ENCODE peak calls at places on chromosomes 6 and 20, in four cellular contexts. B is AG04450; T is effector memory CD4-positive, alpha-beta T cell; W is fibroblast of lung. F is an unnamed sample. For H3K9me3, the result is how much of the 10 kb centered on the place peaks cover.

GRCh38 chr20:10536531-10536930 is 101.4 kb downstream of the SLX4IP start:
- DNase-seq in T (no peak), W (peak), B (no peak), F (no peak)

GRCh38 chr6:26420607-26421235 is 18.6 kb downstream of the BTN3A1 start:
- DNase-seq in B (no peak), T (peak), W (peak), F (no peak)

GRCh38 chr20:14445902-14446301 is 108.5 kb upstream of the FLRT3 start:
- DNase-seq in W (no peak), T (no peak), B (no peak), F (no peak)

GRCh38 chr20:52340036-52340634 is 148.6 kb upstream of the ZFP64 start:
- DNase-seq in T (no peak), B (no peak), W (no peak), F (no peak)

GRCh38 chr6:112910256-112910655 is 563.1 kb downstream of the RFPL4B start:
- DNase-seq in W (peak), T (no peak), B (no peak), F (no peak)

GRCh38 chr6:37851997-37852524 is 32.5 kb downstream of the ZFAND3 start:
- DNase-seq in B (no peak), T (no peak), W (no peak), F (no peak)

GRCh38 chr20:61861054-61861841 is 204.4 kb downstream of the TAF4 start:
- DNase-seq in T (no peak), B (no peak), W (peak), F (no peak)

GRCh38 chr6:112941613-112942012 is 594.5 kb downstream of the RFPL4B start:
- DNase-seq in B (no peak), W (no peak), T (no peak), F (no peak)

GRCh38 chr6:33886673-33887144 is 82.9 kb upstream of the MLN start:
- DNase-seq in T (no peak), B (peak), W (peak), F (no peak)

GRCh38 chr6:43290905-43291355 is 7.1 kb upstream of the SLC22A7 start:
- DNase-seq in B (no peak), T (no peak), W (no peak), F (no peak)

GRCh38 chr6:99612551-99613397 is 6.1 kb downstream of the PRDM13 start:
- DNase-seq in B (no peak), W (no peak), T (no peak), F (no peak)

GRCh38 chr20:50280851-50281655 is 90.4 kb downstream of the CEBPB start:
- DNase-seq in T (no peak), B (no peak), W (no peak), F (no peak)

GRCh38 chr6:168157272-168158007 is 78.4 kb upstream of the FRMD1 start:
- DNase-seq in T (no peak), B (peak), W (peak), F (no peak)

GRCh38 chr6:170179925-170180324 is 111.0 kb downstream of the DLL1 start:
- DNase-seq in T (no peak), B (no peak), W (no peak), F (no peak)

GRCh38 chr6:130749402-130749801 is 77.8 kb upstream of the SMLR1 start:
- DNase-seq in W (no peak), T (no peak), B (no peak), F (no peak)

GRCh38 chr6:88704980-88705379 is 258.4 kb downstream of the RNGTT start:
- DNase-seq in T (no peak), B (no peak), W (peak), F (no peak)

GRCh38 chr6:141677598-141678211 is 455.0 kb upstream of the GJE1 start:
- DNase-seq in W (peak), B (no peak), T (no peak), F (no peak)

GRCh38 chr6:97669191-97669651 is 386.2 kb upstream of the MMS22L start:
- DNase-seq in B (no peak), W (peak), T (no peak), F (peak)

GRCh38 chr6:155248021-155249001 is 15.5 kb upstream of the CLDN20 start:
- DNase-seq in W (peak), B (peak), T (no peak), F (no peak)

GRCh38 chr6:131862486-131862885 is 54.7 kb downstream of the ENPP1 start:
- DNase-seq in T (no peak), W (no peak), B (no peak), F (no peak)

GRCh38 chr20:50304883-50305635 is 114.4 kb downstream of the CEBPB start:
- DNase-seq in B (peak), T (no peak), W (peak), F (peak)

GRCh38 chr6:37575221-37575620 is 75.5 kb upstream of the CCDC167 start:
- DNase-seq in T (no peak), B (no peak), W (no peak), F (no peak)

GRCh38 chr20:60361761-60362410 is 403.7 kb downstream of the CDH26 start:
- DNase-seq in B (no peak), W (no peak), T (no peak), F (no peak)

GRCh38 chr6:134171517-134171916 is 119.1 kb upstream of the SLC2A12 start:
- DNase-seq in B (no peak), T (no peak), W (no peak), F (no peak)

GRCh38 chr20:47907031-47907670 is 121.9 kb upstream of the SULF2 start:
- DNase-seq in T (no peak), W (no peak), B (no peak), F (no peak)

GRCh38 chr6:114718716-114719270 is 376.0 kb upstream of the HS3ST5 start:
- DNase-seq in T (no peak), B (no peak), W (no peak), F (no peak)

GRCh38 chr6:113172531-113172966 is 684.6 kb upstream of the MARCKS start:
- DNase-seq in W (peak), T (no peak), B (no peak), F (no peak)

GRCh38 chr6:2132416-2132815 is 113.0 kb downstream of the GMDS start:
- DNase-seq in B (no peak), T (no peak), W (peak), F (no peak)

GRCh38 chr6:57257911-57258541 is 35.9 kb upstream of the RAB23 start:
- DNase-seq in W (peak), B (peak), T (no peak), F (no peak)

GRCh38 chr20:59515013-59515905 is 89.1 kb upstream of the PHACTR3 start:
- DNase-seq in T (no peak), B (no peak), W (peak), F (no peak)

GRCh38 chr6:120363429-120363828 is 970.9 kb downstream of the TBC1D32 start:
- DNase-seq in W (peak), B (no peak), T (no peak), F (no peak)

GRCh38 chr6:155100087-155100486 is 105.0 kb downstream of the TIAM2 start:
- DNase-seq in W (peak), B (no peak), T (no peak), F (no peak)

GRCh38 chr20:64232794-64233193 is 22.8 kb upstream of the PCMTD2 start:
- DNase-seq in B (no peak), W (no peak), T (no peak), F (no peak)

GRCh38 chr6:1263039-1263849 is 48.7 kb upstream of the FOXQ1 start:
- DNase-seq in W (peak), T (no peak), B (no peak), F (no peak)

GRCh38 chr20:37714973-37715657 is 21.3 kb downstream of the CTNNBL1 start:
- DNase-seq in W (peak), T (no peak), B (no peak), F (no peak)

GRCh38 chr20:63682384-63683139 is 13.9 kb upstream of the TNFRSF6B start:
- DNase-seq in B (peak), T (no peak), W (peak), F (peak)

GRCh38 chr6:164753517-164753916 is 555.9 kb downstream of the C6orf118 start:
- DNase-seq in W (peak), T (no peak), B (no peak), F (no peak)

GRCh38 chr20:49277786-49278035 is 146 bp downstream of the ZNFX1 start:
- DNase-seq in W (no peak), B (no peak), T (no peak), F (no peak)
- H3K9me3 ChIP-seq in W (under half), B (under half), T (under half), F (under half)

DNA sequence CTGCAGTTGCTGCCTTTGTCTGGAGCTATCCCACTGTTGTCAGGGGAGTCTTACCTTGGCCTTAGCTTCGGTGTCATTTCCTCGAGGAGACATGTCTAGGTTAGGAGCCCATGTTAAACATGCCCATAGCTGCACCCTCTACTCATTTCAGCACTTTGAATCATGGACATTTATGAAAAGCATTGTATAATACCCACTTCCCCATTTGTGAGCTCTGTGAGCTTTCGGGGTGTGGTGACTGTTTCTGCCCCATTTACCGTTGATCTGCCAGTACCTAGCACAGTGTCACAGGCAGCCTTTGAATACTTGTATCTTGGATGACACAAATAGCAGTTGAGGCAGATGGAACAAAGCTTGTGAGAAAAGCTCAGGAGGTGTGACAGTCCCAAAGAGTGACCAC is 41.8 kb downstream of the JARID2 start:
- DNase-seq in T (no peak), B (no peak), W (no peak), F (no peak)
- H3K27ac ChIP-seq in T (no peak), B (no peak), W (no peak), F (no peak)

DNA sequence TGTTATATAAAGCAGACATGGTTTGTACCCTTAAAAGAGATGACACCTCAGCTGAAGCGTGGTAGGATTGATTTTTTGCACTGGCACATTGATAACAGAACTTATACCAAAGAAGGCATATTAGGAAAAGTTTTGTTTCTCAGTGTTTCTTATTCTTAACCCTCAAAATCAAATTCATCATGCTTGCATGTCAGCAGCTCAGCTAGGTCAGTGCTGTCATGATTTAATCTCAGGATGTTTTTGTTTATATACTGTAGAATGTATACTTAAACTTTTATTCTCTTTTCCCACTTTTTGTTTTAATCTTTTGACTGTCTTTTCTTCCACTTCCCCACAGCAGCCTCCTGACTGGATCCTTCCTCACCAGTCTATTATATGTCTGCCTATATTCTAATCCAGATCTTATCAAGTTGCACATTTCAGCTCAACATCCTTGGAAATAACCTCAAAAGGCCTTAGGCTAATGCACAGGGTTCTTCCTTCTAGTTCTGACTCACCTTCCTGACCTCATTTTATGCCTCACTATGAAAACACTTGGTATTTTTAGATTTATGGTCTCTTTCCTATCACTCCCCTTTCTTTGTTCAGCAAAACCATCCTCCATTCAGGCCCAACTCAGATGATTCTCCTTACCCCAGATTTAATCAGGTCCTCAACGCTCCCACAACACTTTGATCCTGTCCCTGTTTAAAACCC is 7.1 kb downstream of the HEBP2 start:
- DNase-seq in W (peak), T (no peak), B (no peak), F (no peak)
- H3K9me3 ChIP-seq in W (under half), T (under half), B (under half), F (under half)

GRCh38 chr20:378961-379336 is 1.6 kb upstream of the TRIB3 start:
- DNase-seq in T (no peak), W (no peak), B (no peak), F (no peak)
- H3K27ac ChIP-seq in T (no peak), W (no peak), B (no peak), F (no peak)

GRCh38 chr20:55953201-55953600 is 52.1 kb downstream of the CBLN4 start:
- DNase-seq in B (no peak), T (no peak), W (no peak), F (no peak)

GRCh38 chr20:55947701-55948100 is 57.6 kb downstream of the CBLN4 start:
- DNase-seq in B (no peak), T (no peak), W (no peak), F (no peak)
- H3K9me3 ChIP-seq in B (under half), T (under half), W (under half), F (under half)